ENCODE peak calls at places on chromosomes 3 and 15, in seven cellular contexts. E is GM23338, B is GM23248, K is hepatocyte, Z is MM.1S, Y is PC-3, W is HCT116. U is an unnamed sample.

GRCh38 chr15:57550640-57551039 is 41.1 kb upstream of the MYZAP start:
- DNase-seq in E (no peak), B (no peak), K (no peak), Z (no peak), Y (peak; percentile 68), W (no peak), U (peak; percentile 69)

GRCh38 chr15:39585871-39586301 is 5.0 kb downstream of the THBS1 start:
- DNase-seq in E (no peak), B (peak; percentile 49), K (no peak), Z (no peak), Y (no peak), W (no peak), U (no peak)

GRCh38 chr3:148727242-148727641 is 29.5 kb downstream of the AGTR1 start:
- DNase-seq in E (peak; percentile 86), B (peak; percentile 52), K (peak; percentile 57), Z (peak; percentile 73), Y (peak; percentile 34), W (peak; percentile 49), U (no peak)

GRCh38 chr3:8499181-8499611 is 2.4 kb upstream of the LMCD1 start:
- DNase-seq in E (peak; percentile 79), B (no peak), K (no peak), Z (no peak), Y (peak; percentile 68), W (no peak), U (peak; percentile 89)

GRCh38 chr3:19815805-19816204 is 118.2 kb downstream of the EFHB start:
- DNase-seq in E (no peak), B (no peak), K (no peak), Z (no peak), Y (no peak), W (no peak), U (no peak)

GRCh38 chr15:88250826-88251225 is 5.7 kb downstream of the NTRK3 start:
- DNase-seq in E (no peak), B (no peak), K (no peak), Z (no peak), Y (no peak), W (no peak), U (no peak)

GRCh38 chr15:101498731-101499480 is 9.4 kb upstream of the PCSK6 start:
- DNase-seq in E (no peak), B (no peak), K (no peak), Z (no peak), Y (no peak), W (no peak), U (peak; percentile 65)

GRCh38 chr15:31254431-31255175 is 72.0 kb upstream of the KLF13 start:
- DNase-seq in E (no peak), B (peak; percentile 31), K (peak; percentile 56), Z (no peak), Y (peak; percentile 50), W (no peak), U (no peak)

GRCh38 chr15:101464999-101465669 is 24.4 kb downstream of the PCSK6 start:
- DNase-seq in E (no peak), B (no peak), K (no peak), Z (no peak), Y (no peak), W (no peak), U (no peak)

GRCh38 chr3:172924546-172924945 is 174.0 kb downstream of the ECT2 start:
- DNase-seq in E (no peak), B (no peak), K (no peak), Z (no peak), Y (no peak), W (no peak), U (no peak)

DNA sequence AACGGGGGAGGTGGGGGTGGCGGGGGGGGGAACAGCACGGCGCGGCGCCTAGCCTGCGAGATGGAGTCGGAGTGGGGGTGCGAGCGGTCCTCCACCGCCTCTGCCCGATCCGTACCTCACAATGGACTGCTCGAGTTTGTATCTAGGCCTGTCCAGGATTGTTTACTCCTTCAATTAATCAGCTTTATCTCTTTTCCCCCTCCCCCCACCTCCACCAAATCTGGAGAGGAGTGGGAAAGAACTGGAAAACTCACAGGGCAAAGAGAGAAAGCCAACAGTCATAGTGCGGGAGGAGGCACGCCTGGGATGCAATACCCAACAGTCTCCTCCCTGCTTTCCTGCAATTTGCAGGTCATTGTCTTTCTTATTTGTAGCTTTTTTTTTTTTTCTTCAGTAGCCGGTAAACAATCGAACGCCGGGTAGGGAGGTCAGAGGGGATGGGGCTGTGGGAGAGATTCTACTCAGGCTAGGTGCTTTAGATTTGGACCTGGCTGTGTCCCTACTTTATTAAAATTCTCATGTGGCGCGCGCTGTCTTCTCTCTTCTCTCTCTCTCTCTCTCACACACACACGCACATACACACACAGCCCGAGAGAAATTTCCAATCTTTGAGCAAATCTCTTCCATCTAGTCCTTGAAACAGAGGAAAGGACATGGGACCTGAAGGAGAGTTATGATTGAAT is 6.9 kb upstream of the MEIS2 start:
- DNase-seq in E (peak; percentile 75), B (no peak), K (no peak), Z (no peak), Y (no peak), W (no peak), U (no peak)
- TF ChIP-seq EZH2 in E (no peak), B (no peak), K (peak; percentile 88), Z (no peak), Y (no peak), W (no peak), U (no peak)

GRCh38 chr3:186998937-186999368 is 68.6 kb downstream of the ST6GAL1 start:
- DNase-seq in E (peak; percentile 96), B (no peak), K (no peak), Z (peak; percentile 63), Y (peak; percentile 17), W (no peak), U (no peak)

GRCh38 chr3:187005827-187006481 is 75.6 kb downstream of the ST6GAL1 start:
- DNase-seq in E (no peak), B (no peak), K (no peak), Z (no peak), Y (no peak), W (no peak), U (no peak)

GRCh38 chr3:187006884-187007630 is 76.7 kb downstream of the ST6GAL1 start:
- DNase-seq in E (no peak), B (no peak), K (no peak), Z (no peak), Y (no peak), W (no peak), U (no peak)

GRCh38 chr3:187000711-187001151 is 70.4 kb downstream of the ST6GAL1 start:
- DNase-seq in E (no peak), B (no peak), K (no peak), Z (peak; percentile 91), Y (no peak), W (no peak), U (no peak)

DNA sequence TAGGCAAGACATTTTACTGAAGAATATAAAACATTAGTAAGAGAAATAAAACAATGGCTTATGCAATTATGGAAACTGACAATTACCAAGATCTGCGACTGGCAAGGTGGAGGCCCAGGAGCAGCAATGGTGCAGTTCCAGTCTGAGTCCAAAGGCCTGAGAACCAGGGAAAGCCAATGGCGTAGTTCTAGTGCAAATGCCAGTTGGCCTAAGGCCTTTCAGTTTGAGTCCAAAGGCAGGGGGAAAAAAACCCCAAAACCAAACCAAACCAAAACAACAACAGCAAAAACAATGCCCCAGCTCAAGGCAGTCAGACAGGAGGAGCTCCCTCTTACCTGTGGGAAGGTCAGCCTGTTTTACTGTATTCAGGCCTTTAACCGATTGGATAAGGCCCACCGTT is 72.6 kb downstream of the ST6GAL1 start:
- DNase-seq in E (no peak), B (no peak), K (no peak), Z (no peak), Y (no peak), W (no peak), U (no peak)
- H3K9me2 ChIP-seq in E (no peaks in the 10 kb centered on the region), B (no peaks in the 10 kb centered on the region), K (no peaks in the 10 kb centered on the region), Z (no peaks in the 10 kb centered on the region), Y (no peaks in the 10 kb centered on the region), W (no peaks in the 10 kb centered on the region), U (no peaks in the 10 kb centered on the region)

GRCh38 chr3:4528802-4529201 is 35.7 kb downstream of the ITPR1 start:
- DNase-seq in E (no peak), B (no peak), K (no peak), Z (no peak), Y (no peak), W (no peak), U (no peak)

GRCh38 chr3:4524423-4524769 is 31.2 kb downstream of the ITPR1 start:
- DNase-seq in E (no peak), B (peak; percentile 23), K (no peak), Z (no peak), Y (peak; percentile 95), W (no peak), U (peak; percentile 63)

GRCh38 chr3:4522962-4523361 is 29.8 kb downstream of the ITPR1 start:
- DNase-seq in E (no peak), B (no peak), K (no peak), Z (no peak), Y (no peak), W (no peak), U (no peak)

GRCh38 chr3:4523710-4524422 is 30.7 kb downstream of the ITPR1 start:
- DNase-seq in E (no peak), B (no peak), K (no peak), Z (no peak), Y (no peak), W (no peak), U (no peak)

DNA sequence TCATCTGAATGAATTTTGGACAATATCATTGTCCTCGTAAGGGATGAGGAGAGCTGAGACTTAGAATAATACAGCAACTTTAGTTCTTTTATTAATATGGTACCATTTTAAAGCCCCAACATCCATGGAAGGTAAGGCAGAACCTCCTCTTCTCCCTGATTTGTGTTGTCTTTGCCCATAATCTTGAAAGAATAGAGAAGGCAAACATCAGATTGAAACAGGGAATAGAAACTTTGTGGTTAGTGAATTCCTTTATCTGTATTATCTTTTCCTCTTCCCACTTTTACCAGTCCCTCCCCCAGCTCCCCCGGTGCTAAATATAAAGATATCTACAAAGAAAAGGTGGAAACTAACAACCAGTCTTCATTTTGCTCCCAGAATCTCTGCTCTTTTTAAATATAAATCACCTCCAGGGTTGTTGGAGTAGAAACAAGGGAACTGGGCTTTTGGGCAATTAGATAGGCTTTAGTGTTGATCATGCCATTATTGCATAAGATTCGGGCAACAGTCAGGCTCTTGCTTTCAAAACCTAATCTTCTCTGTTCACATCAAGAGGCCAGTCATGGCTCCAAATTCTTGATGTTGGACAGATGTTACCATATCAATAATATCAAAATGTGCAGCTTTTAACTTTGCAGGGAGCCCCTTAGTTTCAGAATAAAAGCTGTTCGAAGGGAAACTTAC is 32.5 kb downstream of the ITPR1 start:
- DNase-seq in E (no peak), B (no peak), K (no peak), Z (no peak), Y (no peak), W (no peak), U (no peak)
- H3K4me2 ChIP-seq in E (no peak overlapping the region), B (no peak overlapping the region), K (no peak overlapping the region), Z (no peak overlapping the region), Y (no peak overlapping the region), W (no peak overlapping the region), U (no peak overlapping the region)

GRCh38 chr3:122562923-122563716 is 980 bp downstream of the PARP9 start:
- DNase-seq in E (no peak), B (peak; percentile 22), K (no peak), Z (no peak), Y (no peak), W (no peak), U (no peak)

GRCh38 chr3:122563717-122564025 is 429 bp downstream of the PARP9 start:
- DNase-seq in E (no peak), B (peak; percentile 43), K (no peak), Z (no peak), Y (no peak), W (no peak), U (no peak)

GRCh38 chr3:122560680-122561079 is 3.4 kb downstream of the PARP9 start:
- DNase-seq in E (peak; percentile 78), B (peak; percentile 77), K (peak; percentile 73), Z (peak; percentile 79), Y (peak; percentile 94), W (peak; percentile 51), U (peak; percentile 61)

GRCh38 chr3:122568755-122569154 is 4.6 kb downstream of the DTX3L start:
- DNase-seq in E (no peak), B (no peak), K (no peak), Z (no peak), Y (no peak), W (no peak), U (no peak)

GRCh38 chr3:122564155-122564912 is at the start of the genes DTX3L and PARP9:
- DNase-seq in E (peak; percentile 86), B (peak; percentile 91), K (peak; percentile 91), Z (peak; percentile 56), Y (peak; percentile 83), W (no peak), U (peak; percentile 82)
- TF ChIP-seq EZH2 in E (no peak), B (no peak), K (no peak), Z (no peak), Y (no peak), W (no peak), U (no peak)